ENCODE peak calls at places on chromosome 22, in four cellular contexts. I, O, L and J are unnamed samples.

GRCh38 chr22:39446239-39446721 is 10.5 kb upstream of the MGAT3 start:
- DNase-seq in I (peak), O (no peak), L (no peak), J (no peak)

GRCh38 chr22:37187891-37188761 is at the start of gene C1QTNF6:
- DNase-seq in I (no peak), O (no peak), L (peak), J (no peak)

GRCh38 chr22:33063611-33064010 is 5.4 kb upstream of the SYN3 start:
- DNase-seq in I (no peak), O (no peak), L (no peak), J (no peak)

GRCh38 chr22:17871726-17872458 is 97.6 kb upstream of the BID start:
- DNase-seq in I (no peak), O (no peak), L (no peak), J (no peak)

GRCh38 chr22:30275625-30276024 is 9.0 kb upstream of the OSM start:
- DNase-seq in I (no peak), O (no peak), L (no peak), J (no peak)

GRCh38 chr22:36350751-36351594 is 36.8 kb downstream of the MYH9 start:
- DNase-seq in I (no peak), O (no peak), L (no peak), J (no peak)

GRCh38 chr22:17119481-17120202 is 1.5 kb downstream of the TMEM121B start:
- DNase-seq in I (no peak), O (no peak), L (peak), J (no peak)

GRCh38 chr22:49801391-49802060 is 26.1 kb downstream of the BRD1 start:
- DNase-seq in I (no peak), O (no peak), L (no peak), J (no peak)

GRCh38 chr22:27004434-27004833 is 347.0 kb downstream of the MIAT start:
- DNase-seq in I (no peak), O (no peak), L (no peak), J (no peak)

GRCh38 chr22:30205281-30206115 is 41.1 kb downstream of the LIF start:
- DNase-seq in I (no peak), O (peak), L (no peak), J (peak)

GRCh38 chr22:19593991-19594569 is 69.9 kb upstream of the CLDN5 start:
- DNase-seq in I (no peak), O (no peak), L (no peak), J (no peak)

GRCh38 chr22:48369789-48370507 is 1457.7 kb downstream of the BRD1 start:
- DNase-seq in I (peak), O (no peak), L (no peak), J (no peak)

GRCh38 chr22:19181786-19182471 is 3.4 kb upstream of the SLC25A1 start:
- DNase-seq in I (no peak), O (no peak), L (no peak), J (no peak)

GRCh38 chr22:41152902-41153301 is 52.2 kb upstream of the L3MBTL2 start:
- DNase-seq in I (no peak), O (no peak), L (no peak), J (no peak)

GRCh38 chr22:43002198-43002577 is 12.8 kb downstream of the PACSIN2 start:
- DNase-seq in I (no peak), O (no peak), L (no peak), J (no peak)

GRCh38 chr22:35484651-35485372 is 55.8 kb upstream of the RASD2 start:
- DNase-seq in I (no peak), O (no peak), L (no peak), J (no peak)

GRCh38 chr22:44381761-44382454 is 69.2 kb upstream of the SHISAL1 start:
- DNase-seq in I (no peak), O (no peak), L (no peak), J (no peak)

GRCh38 chr22:24826710-24827285 is 20.8 kb downstream of the SGSM1 start:
- DNase-seq in I (no peak), O (no peak), L (no peak), J (no peak)

GRCh38 chr22:22027955-22028354 is 45.4 kb upstream of the TOP3B start:
- DNase-seq in I (no peak), O (no peak), L (no peak), J (no peak)

GRCh38 chr22:37300551-37301017 is 18.3 kb downstream of the CYTH4 start:
- DNase-seq in I (no peak), O (no peak), L (no peak), J (no peak)

GRCh38 chr22:38504731-38505594 is 1.1 kb downstream of the DDX17 start:
- DNase-seq in I (peak), O (no peak), L (peak), J (no peak)

GRCh38 chr22:36196254-36197064 is 5.2 kb downstream of the APOL4 start:
- DNase-seq in I (no peak), O (no peak), L (no peak), J (no peak)

GRCh38 chr22:30354644-30355043 is 2.0 kb downstream of the SF3A1 start:
- DNase-seq in I (no peak), O (no peak), L (no peak), J (no peak)